ENCODE peak calls at places on chromosomes 11 and 22, in four cellular contexts. Y, Q, P and Z are unnamed samples.

GRCh38 chr11:20031155-20032001 is 128.9 kb downstream of the DBX1 start:
- DNase-seq in Y (no peak), Q (no peak), P (peak), Z (no peak)

GRCh38 chr11:114316980-114317675 is 20.9 kb downstream of the NNMT start:
- DNase-seq in Y (no peak), Q (no peak), P (peak), Z (no peak)

GRCh38 chr22:48235744-48236143 is 1473.3 kb downstream of the TBC1D22A start:
- DNase-seq in Y (no peak), Q (no peak), P (no peak), Z (no peak)

GRCh38 chr11:32137263-32137662 is 46.4 kb downstream of the RCN1 start:
- DNase-seq in Y (no peak), Q (no peak), P (peak), Z (no peak)

GRCh38 chr11:44789466-44789865 is 62.7 kb downstream of the TSPAN18 start:
- DNase-seq in Y (no peak), Q (no peak), P (no peak), Z (no peak)

GRCh38 chr11:2652857-2653643 is 46.7 kb downstream of the KCNQ1OT1 start:
- DNase-seq in Y (no peak), Q (no peak), P (no peak), Z (no peak)

GRCh38 chr11:93728792-93729128 is 12.5 kb downstream of the TAF1D start:
- DNase-seq in Y (no peak), Q (no peak), P (peak), Z (peak)

GRCh38 chr22:39098026-39098425 is 982 bp downstream of the APOBEC3H start:
- DNase-seq in Y (peak), Q (no peak), P (no peak), Z (peak)

GRCh38 chr11:1691878-1692707 is 4.9 kb upstream of the KRTAP5-6 start:
- DNase-seq in Y (no peak), Q (no peak), P (no peak), Z (no peak)

GRCh38 chr11:108117746-108118371 is 3.5 kb upstream of the ACAT1 start:
- DNase-seq in Y (peak), Q (no peak), P (peak), Z (peak)

GRCh38 chr11:60971520-60971919 is at the start of gene CD6:
- DNase-seq in Y (no peak), Q (peak), P (no peak), Z (peak)

GRCh38 chr11:66720899-66721470 is 8.0 kb downstream of the SPTBN2 start:
- DNase-seq in Y (no peak), Q (no peak), P (no peak), Z (no peak)

GRCh38 chr11:66720223-66720898 is 8.7 kb downstream of the SPTBN2 start:
- DNase-seq in Y (no peak), Q (no peak), P (peak), Z (peak)

GRCh38 chr11:66717925-66718319 is 11.1 kb downstream of the SPTBN2 start:
- DNase-seq in Y (no peak), Q (no peak), P (no peak), Z (no peak)

GRCh38 chr11:66719111-66719872 is 9.7 kb downstream of the SPTBN2 start:
- DNase-seq in Y (no peak), Q (no peak), P (no peak), Z (no peak)

GRCh38 chr11:66718320-66718971 is 10.6 kb downstream of the SPTBN2 start:
- DNase-seq in Y (no peak), Q (no peak), P (no peak), Z (no peak)
- TF ChIP-seq CTCF in Y (no peak), Q (no peak), P (no peak), Z (no peak)

GRCh38 chr11:85809881-85810280 is 1.1 kb downstream of the SYTL2 start:
- DNase-seq in Y (peak), Q (peak), P (no peak), Z (no peak)

GRCh38 chr11:85811624-85812023 is 683 bp upstream of the SYTL2 start:
- DNase-seq in Y (no peak), Q (no peak), P (no peak), Z (no peak)

GRCh38 chr11:85810521-85810870 is 445 bp downstream of the SYTL2 start:
- DNase-seq in Y (no peak), Q (no peak), P (no peak), Z (no peak)

GRCh38 chr11:85809191-85809590 is 1.8 kb downstream of the SYTL2 start:
- DNase-seq in Y (peak), Q (peak), P (no peak), Z (no peak)

GRCh38 chr11:85810871-85811611 is at the start of gene SYTL2:
- DNase-seq in Y (peak), Q (peak), P (no peak), Z (peak)
- TF ChIP-seq CTCF in Y (no peak), Q (no peak), P (no peak), Z (no peak)

DNA sequence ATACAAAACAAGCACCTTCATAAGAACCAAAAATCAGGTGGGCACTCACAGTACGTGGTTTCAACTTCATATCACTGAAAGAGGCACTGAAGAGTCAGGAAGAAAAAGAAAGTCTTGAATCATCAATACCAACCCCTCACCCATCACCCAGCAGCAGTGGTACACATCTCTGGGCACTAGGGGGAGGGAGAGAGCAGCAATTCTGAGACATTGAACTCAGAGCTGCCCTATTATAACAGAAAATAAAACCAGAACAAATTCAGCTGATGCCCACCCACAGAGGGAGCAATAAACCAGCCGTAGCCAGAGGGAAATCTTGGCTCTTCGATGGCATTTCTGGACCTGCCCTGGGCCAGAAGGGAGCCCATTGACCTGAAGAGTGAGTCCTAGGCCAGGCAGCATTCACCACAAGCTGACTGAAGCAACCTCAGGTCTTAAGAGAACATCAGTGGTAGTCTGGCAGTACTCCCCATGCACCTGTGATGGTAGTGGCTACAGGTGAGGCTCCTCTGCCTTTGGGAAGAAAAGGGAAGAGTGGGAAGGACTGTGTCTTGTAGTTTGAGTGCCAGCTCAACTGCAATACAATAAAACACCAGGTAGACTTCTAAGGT is 42.2 kb upstream of the FAM181B start:
- DNase-seq in Y (peak), Q (no peak), P (peak), Z (peak)
- TF ChIP-seq CTCF in Y (peak), Q (peak), P (peak), Z (peak)

GRCh38 chr22:49305215-49305965 is 522.3 kb downstream of the BRD1 start:
- DNase-seq in Y (peak), Q (peak), P (peak), Z (no peak)
- TF ChIP-seq CTCF in Y (peak), Q (peak), P (peak), Z (peak)

GRCh38 chr22:41256254-41256897 is 15.6 kb upstream of the CHADL start:
- DNase-seq in Y (no peak), Q (no peak), P (peak), Z (no peak)
- TF ChIP-seq CTCF in Y (no peak), Q (no peak), P (peak), Z (no peak)

DNA sequence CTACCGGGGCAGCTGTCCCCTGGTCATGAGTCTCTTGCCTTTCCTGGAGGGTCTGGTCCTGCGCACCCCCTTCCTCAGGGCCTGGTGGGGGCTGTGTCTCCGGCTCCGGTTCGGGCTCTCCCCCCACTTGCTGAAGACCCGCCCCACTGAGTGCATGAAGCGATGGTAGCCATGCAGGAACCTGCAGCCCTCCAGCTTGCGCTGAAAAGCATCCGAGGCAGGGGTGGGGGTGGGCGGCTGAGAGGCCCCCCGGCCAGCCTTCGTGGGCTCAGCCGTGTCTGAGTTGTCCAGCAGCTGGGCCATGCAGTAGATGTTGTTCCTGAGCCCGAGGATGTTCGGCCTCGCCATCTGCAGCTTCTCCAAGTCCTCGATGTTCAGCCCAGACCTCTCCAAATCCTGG is 2.8 kb downstream of the OSM start:
- DNase-seq in Y (no peak), Q (no peak), P (no peak), Z (no peak)
- TF ChIP-seq CTCF in Y (no peak), Q (no peak), P (no peak), Z (no peak)

DNA sequence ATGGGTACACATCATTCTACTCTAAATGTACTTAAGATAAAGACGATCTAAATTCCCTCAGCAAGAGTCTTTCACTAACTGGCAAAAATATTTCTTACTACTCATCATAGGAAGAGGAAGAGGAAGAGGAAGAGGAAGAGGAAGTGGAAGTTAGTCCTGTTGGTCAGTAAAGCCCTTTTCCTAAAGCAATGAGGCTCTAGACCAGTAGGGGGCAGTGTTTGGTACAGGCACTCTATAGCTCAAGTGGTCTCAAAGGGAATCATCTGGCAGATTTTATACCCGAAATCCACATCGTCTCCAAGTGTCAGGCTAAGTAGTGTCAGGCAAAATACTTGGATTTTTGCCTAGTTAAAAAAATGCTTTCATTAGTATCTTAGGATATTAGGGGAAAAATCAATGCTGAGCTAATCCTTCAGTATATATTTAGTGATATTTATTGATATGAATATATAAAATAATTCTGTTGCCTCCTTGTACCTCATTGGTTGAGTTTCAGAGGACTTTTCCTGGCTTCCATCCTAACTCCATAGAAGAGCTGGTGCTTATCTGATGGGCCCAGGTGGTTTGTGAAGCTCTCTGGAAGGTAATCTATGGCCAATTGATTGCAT is 7.7 kb downstream of the BLID start:
- DNase-seq in Y (peak), Q (no peak), P (peak), Z (peak)
- TF ChIP-seq CTCF in Y (peak), Q (no peak), P (peak), Z (peak)